ENCODE peak calls at places on chromosomes 3 and 15, in eight cellular contexts. Z is A549, B is endothelial cell, P is fibroblast of mammary gland, V is body of pancreas, F is glutamatergic neuron, R is lung, K is spleen. D is an unnamed sample.

GRCh38 chr15:40243126-40243810 is 4.4 kb downstream of the PAK6 start:
- DNase-seq in Z (no peak), B (no peak), P (no peak), V (no peak), F (no peak), R (no peak), K (no peak), D (no peak)

GRCh38 chr3:78717042-78717441 is 1050.8 kb downstream of the ROBO1 start:
- DNase-seq in Z (no peak), B (no peak), P (no peak), V (no peak), F (no peak), R (no peak), K (no peak), D (no peak)

GRCh38 chr3:105402287-105402801 is 35.6 kb downstream of the ALCAM start:
- DNase-seq in Z (peak; percentile 93), B (no peak), P (peak; percentile 15), V (no peak), F (no peak), R (no peak), K (peak; percentile 44), D (no peak)

GRCh38 chr3:194450341-194450740 is 36.5 kb downstream of the ATP13A3 start:
- DNase-seq in Z (no peak), B (no peak), P (no peak), V (peak; percentile 37), F (no peak), R (no peak), K (no peak), D (no peak)

GRCh38 chr3:66499881-66500574 is 794 bp downstream of the LRIG1 start:
- DNase-seq in Z (no peak), B (peak; percentile 54), P (no peak), V (peak; percentile 36), F (peak; percentile 73), R (peak; percentile 54), K (peak; percentile 90), D (no peak)

GRCh38 chr3:183085634-183086390 is 13.5 kb downstream of the MCCC1 start:
- DNase-seq in Z (peak; percentile 21), B (peak; percentile 35), P (peak; percentile 32), V (peak; percentile 43), F (peak; percentile 20), R (peak; percentile 41), K (peak; percentile 50), D (no peak)

GRCh38 chr15:38130200-38130567 is 122.5 kb upstream of the SPRED1 start:
- DNase-seq in Z (no peak), B (no peak), P (no peak), V (no peak), F (no peak), R (no peak), K (no peak), D (no peak)

GRCh38 chr3:133568294-133569014 is 5.0 kb upstream of the CDV3 start:
- DNase-seq in Z (peak; percentile 80), B (no peak), P (peak; percentile 97), V (no peak), F (no peak), R (no peak), K (no peak), D (no peak)

GRCh38 chr15:43702174-43702573 is 8.5 kb downstream of the CKMT1A start:
- DNase-seq in Z (no peak), B (no peak), P (no peak), V (no peak), F (no peak), R (no peak), K (no peak), D (no peak)

GRCh38 chr15:96264801-96265515 is 65.5 kb upstream of the NR2F2 start:
- DNase-seq in Z (peak; percentile 64), B (no peak), P (no peak), V (peak; percentile 15), F (no peak), R (no peak), K (no peak), D (no peak)

GRCh38 chr15:69181419-69181818 is 21.0 kb downstream of the GLCE start:
- DNase-seq in Z (no peak), B (no peak), P (peak; percentile 71), V (no peak), F (no peak), R (no peak), K (no peak), D (no peak)

GRCh38 chr3:143855183-143855582 is 6.9 kb upstream of the SLC9A9 start:
- DNase-seq in Z (no peak), B (no peak), P (no peak), V (no peak), F (no peak), R (no peak), K (no peak), D (no peak)

GRCh38 chr3:64838150-64838735 is 150.4 kb upstream of the ADAMTS9 start:
- DNase-seq in Z (no peak), B (no peak), P (no peak), V (no peak), F (no peak), R (no peak), K (no peak), D (no peak)

GRCh38 chr3:18679226-18679625 is 254.1 kb upstream of the SATB1 start:
- DNase-seq in Z (no peak), B (no peak), P (no peak), V (no peak), F (no peak), R (no peak), K (no peak), D (no peak)

GRCh38 chr15:77696006-77696631 is 63.4 kb upstream of the LINGO1 start:
- DNase-seq in Z (no peak), B (no peak), P (no peak), V (no peak), F (no peak), R (no peak), K (no peak), D (no peak)

GRCh38 chr3:196141866-196142673 is 60.2 kb upstream of the TFRC start:
- DNase-seq in Z (no peak), B (no peak), P (no peak), V (peak; percentile 87), F (no peak), R (peak; percentile 71), K (no peak), D (peak; percentile 84)

DNA sequence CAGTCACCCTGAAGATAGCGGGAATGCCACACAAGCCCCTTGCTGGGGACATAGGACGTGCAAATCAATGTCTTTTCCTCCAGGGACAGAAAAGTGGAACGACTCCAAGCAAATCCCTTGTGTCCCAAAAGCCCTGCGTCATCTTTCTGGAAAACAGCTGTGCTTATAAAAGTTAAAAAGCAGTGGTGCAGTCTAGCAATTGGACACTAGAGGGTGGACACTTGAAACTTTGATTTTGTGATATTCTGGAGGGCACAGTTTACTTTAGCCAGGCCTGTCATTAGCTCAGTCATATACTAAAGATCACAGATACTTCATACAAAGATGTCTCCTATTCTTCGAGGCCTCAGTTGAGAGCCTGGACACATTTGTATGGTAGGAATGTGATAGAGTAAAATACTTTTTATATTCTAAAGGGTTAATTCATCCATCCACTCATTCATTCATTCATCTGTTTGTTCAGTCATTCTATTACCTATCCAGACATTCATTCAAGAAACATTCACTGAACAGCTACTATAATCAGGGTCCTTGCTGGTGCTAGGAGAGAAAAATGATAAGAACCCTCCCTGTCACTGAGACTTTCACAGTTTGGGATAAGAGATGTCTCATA is 63.8 kb upstream of the ANKRD34C start:
- DNase-seq in Z (peak; percentile 40), B (no peak), P (peak; percentile 34), V (no peak), F (no peak), R (no peak), K (no peak), D (peak; percentile 23)
- TF ChIP-seq CTCF in Z (no peak), B (peak; percentile 67), P (peak; percentile 55), V (no peak), F (peak; percentile 82), R (no peak), K (no peak), D (peak; percentile 65)

GRCh38 chr3:138112362-138112761 is 3.0 kb downstream of the DZIP1L start:
- DNase-seq in Z (no peak), B (no peak), P (peak; percentile 49), V (no peak), F (no peak), R (no peak), K (no peak), D (no peak)

GRCh38 chr3:138113309-138113708 is 2.1 kb downstream of the DZIP1L start:
- DNase-seq in Z (peak; percentile 23), B (no peak), P (no peak), V (peak; percentile 57), F (no peak), R (no peak), K (no peak), D (no peak)

GRCh38 chr3:138114431-138114918 is 933 bp downstream of the DZIP1L start:
- DNase-seq in Z (peak; percentile 26), B (peak; percentile 11), P (peak; percentile 28), V (no peak), F (no peak), R (no peak), K (no peak), D (no peak)

GRCh38 chr3:138118863-138119766 is 3.7 kb upstream of the DZIP1L start:
- DNase-seq in Z (peak; percentile 63), B (peak; percentile 85), P (peak; percentile 75), V (peak; percentile 81), F (peak; percentile 85), R (peak; percentile 75), K (no peak), D (peak; percentile 37)

GRCh38 chr3:138114988-138115971 is at the start of gene DZIP1L:
- DNase-seq in Z (peak; percentile 57), B (peak; percentile 60), P (peak; percentile 68), V (peak; percentile 66), F (peak; percentile 73), R (peak; percentile 57), K (peak; percentile 92), D (no peak)
- TF ChIP-seq CTCF in Z (peak; percentile 32), B (peak; percentile 22), P (no peak), V (peak; percentile 69), F (peak; percentile 27), R (no peak), K (no peak), D (peak; percentile 66)

DNA sequence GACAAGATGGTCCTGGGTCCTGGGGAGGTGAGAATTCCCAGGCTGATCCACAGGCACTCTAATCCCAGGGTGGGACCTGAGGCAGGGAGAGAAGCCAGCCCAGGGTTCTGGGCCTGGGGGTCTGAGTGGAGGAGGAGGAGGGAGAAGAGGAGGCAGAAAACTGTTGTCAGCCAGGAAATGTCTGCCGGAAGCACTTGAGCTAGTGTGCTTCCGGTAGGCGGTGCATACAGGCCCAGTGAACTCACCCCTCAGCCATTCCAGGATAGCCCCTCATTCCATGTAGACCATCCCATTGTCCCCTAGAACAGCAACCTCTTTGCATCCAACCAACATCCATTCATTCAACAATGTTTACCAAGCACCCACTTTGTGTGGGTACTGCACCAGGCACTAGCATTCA is 47.9 kb upstream of the LCTL start:
- DNase-seq in Z (no peak), B (no peak), P (no peak), V (no peak), F (no peak), R (no peak), K (peak; percentile 61), D (no peak)
- TF ChIP-seq CTCF in Z (no peak), B (no peak), P (no peak), V (no peak), F (no peak), R (no peak), K (no peak), D (no peak)

DNA sequence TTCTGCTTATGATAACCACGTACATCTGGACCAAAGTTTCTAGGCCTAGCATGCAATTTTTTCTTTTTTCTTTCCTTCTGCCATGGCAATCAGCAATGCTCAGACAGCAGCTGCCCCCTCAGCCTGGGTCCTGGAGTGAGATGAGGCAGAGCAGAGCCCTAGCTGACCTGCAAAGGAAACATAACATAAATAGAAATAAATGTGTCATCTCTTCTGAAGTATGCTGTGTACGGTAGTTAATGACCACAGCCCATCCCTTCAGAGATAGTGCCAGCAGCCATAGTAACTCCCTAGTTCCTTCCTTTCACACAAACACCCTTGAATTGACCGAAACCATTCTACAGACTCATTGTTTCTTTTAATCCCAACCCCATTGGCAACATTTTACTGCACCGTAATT is 8.4 kb upstream of the CD47 start:
- DNase-seq in Z (no peak), B (no peak), P (peak; percentile 35), V (no peak), F (no peak), R (no peak), K (no peak), D (no peak)
- TF ChIP-seq CTCF in Z (no peak), B (no peak), P (no peak), V (no peak), F (no peak), R (no peak), K (no peak), D (no peak)

D was measured in LNCaP clone FGC.